ENCODE peak calls at places on chromosomes 16 and 17, in nine cellular contexts. Q is spleen, I is prostate gland, D is stomach, R is GM12892, C is GM12891, Z is sigmoid colon, E is endothelial cell of umbilical vein, P is HCT116. W is an unnamed sample.
A peak's percentile ranks its signal among the peaks of the same experiment; 100 is the strongest.

GRCh38 chr17:50612281-50612680 is 22.4 kb upstream of the ABCC3 start:
- DNase-seq in Q (no peak), I (no peak), D (no peak), R (no peak), C (no peak), Z (no peak), E (no peak), P (no peak), W (no peak)

GRCh38 chr17:3770471-3770870 is 30.5 kb downstream of the ITGAE start:
- DNase-seq in Q (peak; percentile 91), I (no peak), D (no peak), R (no peak), C (no peak), Z (no peak), E (no peak), P (no peak), W (no peak)

GRCh38 chr16:83574388-83574787 is 233.4 kb upstream of the HSBP1 start:
- DNase-seq in Q (no peak), I (no peak), D (no peak), R (no peak), C (no peak), Z (no peak), E (no peak), P (peak; percentile 13), W (peak; percentile 59)

GRCh38 chr17:39755550-39756375 is 18.0 kb downstream of the GRB7 start:
- DNase-seq in Q (peak; percentile 87), I (no peak), D (no peak), R (no peak), C (no peak), Z (peak; percentile 56), E (no peak), P (no peak), W (no peak)

GRCh38 chr16:4142268-4142667 is 26.0 kb upstream of the ADCY9 start:
- DNase-seq in Q (peak; percentile 75), I (no peak), D (no peak), R (peak; percentile 27), C (peak; percentile 47), Z (no peak), E (no peak), P (no peak), W (no peak)

GRCh38 chr17:67049025-67049739 is 4.8 kb downstream of the CACNG1 start:
- DNase-seq in Q (no peak), I (no peak), D (no peak), R (no peak), C (no peak), Z (no peak), E (no peak), P (no peak), W (no peak)

GRCh38 chr16:66503030-66503429 is 46.9 kb downstream of the TK2 start:
- DNase-seq in Q (no peak), I (peak; percentile 60), D (no peak), R (no peak), C (no peak), Z (peak; percentile 65), E (no peak), P (no peak), W (no peak)

GRCh38 chr16:12215302-12216105 is 239.0 kb downstream of the SNX29 start:
- DNase-seq in Q (no peak), I (no peak), D (no peak), R (no peak), C (no peak), Z (no peak), E (no peak), P (no peak), W (peak; percentile 77)

GRCh38 chr17:41750866-41751265 is 16.4 kb upstream of the HAP1 start:
- DNase-seq in Q (no peak), I (no peak), D (no peak), R (no peak), C (no peak), Z (no peak), E (no peak), P (no peak), W (no peak)

GRCh38 chr17:41751288-41751687 is 16.8 kb upstream of the HAP1 start:
- DNase-seq in Q (no peak), I (no peak), D (no peak), R (no peak), C (no peak), Z (no peak), E (no peak), P (no peak), W (no peak)

GRCh38 chr17:41754066-41754465 is 19.6 kb upstream of the HAP1 start:
- DNase-seq in Q (no peak), I (no peak), D (no peak), R (no peak), C (no peak), Z (no peak), E (no peak), P (no peak), W (no peak)

DNA sequence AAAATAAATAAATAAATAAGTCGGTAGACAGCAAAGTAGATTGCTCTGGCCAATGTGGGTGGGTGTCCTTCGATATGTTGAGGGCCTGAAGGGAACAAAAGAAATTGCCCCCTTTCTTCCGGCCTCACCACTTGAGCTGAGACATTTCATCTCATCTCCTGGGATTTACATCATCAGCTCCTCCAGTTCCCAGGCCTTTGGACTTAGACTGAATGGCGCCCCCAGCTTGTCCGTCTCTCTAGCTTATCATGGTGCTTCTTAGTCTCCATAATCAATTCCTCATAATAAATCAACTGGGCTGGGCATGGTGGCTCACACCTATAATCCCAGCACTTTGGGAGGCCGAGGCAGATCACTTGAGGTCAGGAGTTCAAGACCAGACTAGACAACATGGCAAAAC is 13.8 kb upstream of the HAP1 start:
- DNase-seq in Q (no peak), I (no peak), D (no peak), R (no peak), C (no peak), Z (no peak), E (no peak), P (no peak), W (no peak)
- TF ChIP-seq POLR2AphosphoS5 in Q (no peak), I (no peak), D (no peak), R (no peak), C (no peak), Z (no peak), E (no peak), P (no peak), W (no peak)

GRCh38 chr16:57513371-57514102 is 22.8 kb downstream of the CCDC102A start:
- DNase-seq in Q (no peak), I (no peak), D (no peak), R (no peak), C (no peak), Z (peak; percentile 66), E (no peak), P (no peak), W (no peak)

GRCh38 chr16:57516176-57516725 is 20.1 kb downstream of the CCDC102A start:
- DNase-seq in Q (no peak), I (no peak), D (no peak), R (no peak), C (no peak), Z (no peak), E (no peak), P (no peak), W (no peak)

GRCh38 chr16:57514371-57514770 is 22.0 kb downstream of the CCDC102A start:
- DNase-seq in Q (no peak), I (no peak), D (no peak), R (no peak), C (no peak), Z (no peak), E (no peak), P (no peak), W (no peak)

GRCh38 chr16:57516773-57517172 is 19.6 kb downstream of the CCDC102A start:
- DNase-seq in Q (no peak), I (no peak), D (no peak), R (no peak), C (no peak), Z (no peak), E (no peak), P (no peak), W (no peak)

DNA sequence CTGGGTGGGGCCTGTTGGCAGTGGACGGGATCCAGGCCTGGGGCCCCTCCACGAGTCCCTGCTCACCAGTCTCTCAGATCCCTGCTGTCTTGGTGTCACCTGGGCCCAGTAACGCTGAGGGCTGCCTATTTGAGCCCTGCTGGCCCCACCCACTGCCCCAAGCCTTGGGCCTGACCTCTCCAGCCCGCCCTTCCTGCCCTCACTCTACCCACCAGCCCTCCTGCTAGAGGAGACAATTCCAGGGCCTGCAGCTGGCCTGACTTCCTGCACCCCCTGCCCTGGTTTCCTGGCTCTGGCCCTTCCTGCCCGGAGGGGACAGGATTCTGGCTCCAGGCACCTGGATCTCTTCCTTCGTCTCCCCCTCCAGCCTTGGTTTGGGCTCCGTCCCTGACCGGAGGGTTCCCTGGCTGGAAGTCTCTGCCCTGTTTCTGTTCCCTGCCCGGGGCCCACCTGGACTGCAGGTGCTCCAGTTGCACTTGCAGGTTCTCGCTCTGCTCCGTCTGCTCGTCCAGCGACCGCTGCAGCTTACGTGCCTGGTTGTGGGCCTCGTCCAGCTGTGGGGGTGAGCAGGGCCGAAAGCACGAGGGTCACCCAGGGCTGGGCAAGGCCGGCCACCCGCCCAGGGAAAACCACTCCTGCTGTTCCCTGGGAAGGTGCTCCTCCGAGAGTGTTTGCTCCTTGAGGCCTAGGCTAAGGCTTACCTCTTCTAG is 21.3 kb downstream of the CCDC102A start:
- DNase-seq in Q (peak; percentile 81), I (no peak), D (no peak), R (no peak), C (no peak), Z (peak; percentile 62), E (no peak), P (no peak), W (no peak)
- TF ChIP-seq POLR2AphosphoS5 in Q (peak; percentile 66), I (no peak), D (no peak), R (no peak), C (no peak), Z (no peak), E (no peak), P (no peak), W (no peak)

DNA sequence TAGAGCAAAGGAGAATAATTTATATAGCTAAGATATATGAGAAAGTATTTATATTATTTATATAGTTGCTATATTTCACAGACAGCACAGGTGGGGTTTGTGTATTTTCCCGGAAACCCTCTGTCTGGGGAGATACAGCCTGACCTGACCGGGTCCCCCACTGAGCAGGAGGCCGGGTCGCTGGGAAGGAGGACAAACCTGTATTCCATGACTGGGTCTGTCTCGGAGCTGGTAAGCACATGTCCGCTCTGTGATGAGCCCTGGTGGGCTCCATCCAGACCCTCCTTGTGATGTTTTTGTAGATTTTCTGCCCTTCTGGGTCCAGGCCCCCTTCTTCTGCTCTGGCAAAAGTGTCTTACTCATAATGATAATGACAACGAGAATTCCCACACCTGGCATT is 27.7 kb downstream of the WNT9B start:
- DNase-seq in Q (no peak), I (no peak), D (no peak), R (no peak), C (no peak), Z (no peak), E (no peak), P (no peak), W (no peak)
- TF ChIP-seq POLR2AphosphoS5 in Q (no peak), I (no peak), D (no peak), R (no peak), C (no peak), Z (no peak), E (no peak), P (no peak), W (no peak)

DNA sequence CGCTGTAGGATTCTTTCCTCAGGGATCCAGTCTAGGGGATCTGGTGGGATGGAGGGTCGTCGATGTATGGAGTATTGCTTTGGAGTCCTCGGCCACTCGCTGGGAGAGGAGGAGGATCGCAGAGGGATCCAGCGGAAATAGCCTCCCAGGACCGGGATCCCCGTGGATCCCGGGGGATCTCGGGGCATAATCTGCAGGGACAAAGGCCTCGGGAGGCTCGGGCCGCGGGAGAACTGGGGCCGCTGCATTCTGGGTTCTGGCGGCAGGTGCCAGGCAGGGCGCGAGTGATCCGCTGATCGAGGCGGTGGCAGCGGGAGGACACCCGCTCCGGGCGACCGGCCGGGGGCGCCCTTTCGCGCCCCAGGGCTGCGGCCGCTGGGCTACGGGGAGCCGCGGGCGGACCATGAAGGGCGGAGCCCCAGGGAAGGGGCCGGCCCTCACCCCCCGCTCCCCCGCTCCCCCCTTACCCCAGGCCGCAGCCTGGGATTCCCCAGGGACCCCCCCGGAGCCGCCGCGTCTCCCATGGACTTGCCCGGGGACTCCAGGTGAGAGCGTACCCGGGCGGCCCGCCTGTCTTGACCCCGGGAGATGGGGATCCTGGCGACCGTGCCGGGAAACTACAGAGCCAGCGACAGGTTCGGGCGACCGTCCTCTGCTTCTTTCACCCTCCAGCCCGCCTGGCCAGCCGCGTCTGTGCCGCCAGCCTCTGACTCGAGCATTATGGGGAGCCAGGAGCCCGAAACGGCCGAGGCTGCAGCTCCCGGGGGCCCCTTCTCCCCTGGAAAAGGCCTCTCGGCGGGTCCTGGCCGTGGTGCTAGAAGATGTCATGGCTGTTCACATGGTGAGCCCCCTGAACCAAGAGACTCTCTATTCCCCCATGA is 604 bp downstream of the PRR14 start:
- DNase-seq in Q (peak; percentile 95), I (peak; percentile 50), D (peak; percentile 76), R (peak; percentile 94), C (peak; percentile 89), Z (peak; percentile 85), E (peak; percentile 59), P (no peak), W (peak; percentile 72)
- TF ChIP-seq POLR2AphosphoS5 in Q (peak; percentile 26), I (no peak), D (no peak), R (no peak), C (no peak), Z (peak; percentile 21), E (peak; percentile 52), P (peak; percentile 73), W (no peak)

W was measured in GM23338.